ENCODE peak calls at places on chromosome 14, in five cellular contexts. N is NB4, X is IMR-90, V is Karpas-422, P is psoas muscle. R is an unnamed sample.

GRCh38 chr14:76262591-76262990 is 110.9 kb downstream of the GPATCH2L start:
- DNase-seq in N (no peak), V (no peak), P (no peak), X (no peak), R (no peak)

GRCh38 chr14:90274808-90275454 is 18.6 kb downstream of the PSMC1 start:
- DNase-seq in X (peak), N (peak), V (no peak), P (no peak), R (peak)

GRCh38 chr14:53152909-53153701 is at the start of gene DDHD1:
- DNase-seq in X (peak), N (peak), V (peak), P (peak), R (no peak)

GRCh38 chr14:28767851-28768548 is 1.4 kb downstream of the FOXG1 start:
- DNase-seq in V (no peak), P (no peak), N (no peak), X (no peak), R (no peak)

GRCh38 chr14:74647834-74648361 is 35.9 kb upstream of the LTBP2 start:
- DNase-seq in N (no peak), P (no peak), X (no peak), V (no peak), R (no peak)

GRCh38 chr14:38339704-38340103 is 83.8 kb upstream of the CLEC14A start:
- DNase-seq in X (peak), N (no peak), V (no peak), P (no peak), R (peak)

GRCh38 chr14:75452900-75453816 is 25.3 kb downstream of the JDP2 start:
- DNase-seq in X (peak), P (peak), N (peak), V (no peak), R (peak)

GRCh38 chr14:53791116-53791515 is 165.5 kb downstream of the BMP4 start:
- DNase-seq in X (no peak), N (no peak), V (no peak), P (no peak), R (no peak)

GRCh38 chr14:52609445-52610044 is 56.9 kb downstream of the GPR137C start:
- DNase-seq in N (no peak), X (no peak), P (no peak), V (no peak), R (no peak)

GRCh38 chr14:97393244-97393643 is 596.1 kb downstream of the VRK1 start:
- DNase-seq in V (no peak), N (no peak), X (no peak), P (no peak), R (no peak)

GRCh38 chr14:90253826-90254225 is 2.5 kb upstream of the PSMC1 start:
- DNase-seq in V (peak), N (peak), P (no peak), X (no peak), R (no peak)

GRCh38 chr14:72217164-72217563 is 284.9 kb downstream of the RGS6 start:
- DNase-seq in P (no peak), V (no peak), N (no peak), X (no peak), R (no peak)

GRCh38 chr14:41922014-41922413 is 315.3 kb downstream of the LRFN5 start:
- DNase-seq in N (no peak), P (no peak), V (no peak), X (no peak), R (no peak)

GRCh38 chr14:99779751-99780150 is 13.5 kb upstream of the EML1 start:
- DNase-seq in X (peak), P (no peak), N (no peak), V (no peak), R (no peak)

GRCh38 chr14:52332269-52332668 is 18.2 kb downstream of the PTGER2 start:
- DNase-seq in P (no peak), V (no peak), N (no peak), X (peak), R (no peak)

GRCh38 chr14:26032348-26032747 is 565.5 kb downstream of the NOVA1 start:
- DNase-seq in V (no peak), P (no peak), N (no peak), X (no peak), R (no peak)
- H3K4me3 ChIP-seq in V (no peak), P (no peak), N (no peak), X (no peak), R (no peak)

GRCh38 chr14:35285991-35286564 is 6.1 kb upstream of the PSMA6 start:
- DNase-seq in X (no peak), V (no peak), P (no peak), N (peak), R (no peak)
- H3K4me3 ChIP-seq in X (no peak), V (peak), P (no peak), N (peak), R (no peak)

GRCh38 chr14:50822501-50823042 is 8.4 kb downstream of the NIN start:
- DNase-seq in P (peak), N (peak), X (no peak), V (peak), R (no peak)

GRCh38 chr14:50825307-50825706 is 5.7 kb downstream of the NIN start:
- DNase-seq in N (no peak), V (no peak), P (no peak), X (no peak), R (no peak)

GRCh38 chr14:50821471-50822464 is 9.2 kb downstream of the NIN start:
- DNase-seq in X (no peak), P (peak), N (peak), V (peak), R (no peak)

GRCh38 chr14:50823763-50824636 is 7.0 kb downstream of the NIN start:
- DNase-seq in P (no peak), N (peak), X (no peak), V (peak), R (no peak)

GRCh38 chr14:50823051-50823762 is 7.8 kb downstream of the NIN start:
- DNase-seq in X (no peak), P (no peak), N (peak), V (peak), R (no peak)
- H3K4me3 ChIP-seq in X (no peak), P (peak), N (no peak), V (peak), R (no peak)

DNA sequence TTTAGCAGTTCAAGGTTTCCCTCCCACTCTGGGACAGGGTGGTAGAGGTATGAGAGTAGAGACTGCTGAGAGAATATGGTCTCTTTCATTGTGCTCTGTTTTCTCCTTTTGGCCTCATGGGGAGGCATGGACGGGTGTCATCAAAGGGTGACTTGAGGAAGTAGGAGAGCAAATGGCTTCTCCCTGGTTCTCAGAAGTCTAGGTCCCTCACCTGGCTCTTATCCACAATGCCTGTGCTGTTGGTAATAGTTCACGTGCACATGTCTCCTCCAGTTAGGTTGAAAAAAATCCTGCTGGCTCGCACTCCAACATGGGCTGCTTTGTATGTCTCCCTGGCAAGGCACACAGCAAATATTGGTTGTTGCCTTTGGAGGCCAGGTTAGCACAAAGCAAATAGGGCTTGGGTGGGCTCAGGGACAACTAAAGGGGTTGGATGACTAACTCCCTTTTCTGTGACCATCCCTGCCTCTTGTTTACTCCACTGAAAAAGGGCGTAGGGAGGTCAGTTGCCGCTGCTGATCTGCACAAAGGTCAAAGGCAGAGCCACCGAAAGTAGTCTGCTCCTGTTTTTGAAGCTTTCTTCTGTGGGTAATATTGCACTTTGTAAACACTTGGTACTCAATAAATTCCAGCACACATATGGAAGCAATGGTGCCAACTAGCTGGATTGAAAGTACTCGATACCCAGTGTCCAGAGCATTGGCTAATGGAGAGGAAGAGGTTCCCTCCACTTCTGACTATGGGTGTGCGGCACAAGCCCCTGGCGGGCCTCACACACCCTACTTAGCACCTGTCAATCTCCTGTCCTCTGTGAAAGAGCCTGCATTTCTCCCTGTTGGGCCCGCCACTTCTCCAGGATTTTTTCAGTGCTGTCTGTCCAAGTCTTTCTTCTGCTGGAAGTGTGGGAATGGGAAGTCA is 121.8 kb downstream of the SLC38A6 start:
- DNase-seq in X (no peak), P (no peak), N (no peak), V (peak), R (no peak)
- H3K4me3 ChIP-seq in X (no peak), P (no peak), N (no peak), V (peak), R (no peak)

GRCh38 chr14:59427653-59428578 is 37.3 kb downstream of the GPR135 start:
- DNase-seq in N (peak), P (peak), X (no peak), V (no peak), R (peak)
- H3K4me3 ChIP-seq in N (no peak), P (no peak), X (no peak), V (no peak), R (no peak)

GRCh38 chr14:79443602-79444001 is 767.7 kb downstream of the DIO2 start:
- DNase-seq in P (no peak), N (no peak), V (no peak), X (peak), R (no peak)

GRCh38 chr14:79437951-79438350 is 773.4 kb downstream of the DIO2 start:
- DNase-seq in V (no peak), P (no peak), N (no peak), X (no peak), R (no peak)

GRCh38 chr14:79438696-79439342 is 772.5 kb downstream of the DIO2 start:
- DNase-seq in X (no peak), N (no peak), V (no peak), P (no peak), R (no peak)

GRCh38 chr14:79442776-79443175 is 768.5 kb downstream of the DIO2 start:
- DNase-seq in N (no peak), P (no peak), X (no peak), V (no peak), R (no peak)
- H3K4me3 ChIP-seq in N (no peak), P (no peak), X (no peak), V (no peak), R (no peak)

DNA sequence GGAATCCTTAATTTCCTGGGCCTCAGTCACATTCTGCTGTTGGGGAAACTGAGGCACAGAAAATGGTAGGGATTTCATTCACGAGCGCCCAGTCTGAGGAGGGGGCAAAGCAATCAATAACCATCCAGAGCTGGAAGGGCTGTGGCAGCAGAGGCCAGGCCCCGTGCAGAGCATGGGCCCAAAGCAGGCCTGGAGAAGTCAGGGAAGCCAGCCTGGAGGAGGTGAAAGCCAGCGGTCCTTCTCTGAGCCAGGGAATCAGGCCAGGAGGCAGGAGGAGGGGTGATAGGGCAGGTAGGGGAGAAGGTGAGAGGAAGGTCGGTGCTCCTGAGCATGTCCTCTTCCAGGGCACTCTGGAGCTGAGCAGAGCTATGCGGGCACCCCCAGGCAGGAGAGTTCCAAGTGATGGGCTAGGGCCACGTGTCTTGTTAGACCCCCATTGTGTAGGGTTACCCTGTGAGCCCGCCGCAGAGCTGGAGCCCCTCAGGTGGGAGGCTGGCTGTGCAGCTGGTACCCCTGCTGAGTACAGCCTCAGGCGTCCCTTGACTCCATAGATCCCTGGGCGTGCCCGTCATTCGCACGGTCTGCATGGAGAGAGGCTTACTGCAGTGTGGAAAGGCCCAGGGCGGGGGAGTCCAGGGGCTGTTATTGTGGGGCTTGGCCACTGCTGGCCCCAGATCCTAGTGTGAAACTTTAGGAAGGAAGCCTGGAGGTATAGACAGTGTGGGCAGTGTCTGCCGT is 4.8 kb downstream of the TNFAIP2 start:
- DNase-seq in X (no peak), V (no peak), N (no peak), P (peak), R (no peak)
- H3K4me3 ChIP-seq in X (no peak), V (no peak), N (no peak), P (peak), R (no peak)

GRCh38 chr14:60161176-60162107 is 3.8 kb downstream of the DHRS7 start:
- DNase-seq in X (peak), P (peak), V (peak), N (peak), R (peak)
- H3K4me3 ChIP-seq in X (no peak), P (peak), V (no peak), N (no peak), R (no peak)

GRCh38 chr14:105063041-105063440 is 2.2 kb downstream of the GPR132 start:
- DNase-seq in X (no peak), P (peak), V (no peak), N (no peak), R (no peak)
- H3K4me3 ChIP-seq in X (no peak), P (no peak), V (no peak), N (no peak), R (no peak)

DNA sequence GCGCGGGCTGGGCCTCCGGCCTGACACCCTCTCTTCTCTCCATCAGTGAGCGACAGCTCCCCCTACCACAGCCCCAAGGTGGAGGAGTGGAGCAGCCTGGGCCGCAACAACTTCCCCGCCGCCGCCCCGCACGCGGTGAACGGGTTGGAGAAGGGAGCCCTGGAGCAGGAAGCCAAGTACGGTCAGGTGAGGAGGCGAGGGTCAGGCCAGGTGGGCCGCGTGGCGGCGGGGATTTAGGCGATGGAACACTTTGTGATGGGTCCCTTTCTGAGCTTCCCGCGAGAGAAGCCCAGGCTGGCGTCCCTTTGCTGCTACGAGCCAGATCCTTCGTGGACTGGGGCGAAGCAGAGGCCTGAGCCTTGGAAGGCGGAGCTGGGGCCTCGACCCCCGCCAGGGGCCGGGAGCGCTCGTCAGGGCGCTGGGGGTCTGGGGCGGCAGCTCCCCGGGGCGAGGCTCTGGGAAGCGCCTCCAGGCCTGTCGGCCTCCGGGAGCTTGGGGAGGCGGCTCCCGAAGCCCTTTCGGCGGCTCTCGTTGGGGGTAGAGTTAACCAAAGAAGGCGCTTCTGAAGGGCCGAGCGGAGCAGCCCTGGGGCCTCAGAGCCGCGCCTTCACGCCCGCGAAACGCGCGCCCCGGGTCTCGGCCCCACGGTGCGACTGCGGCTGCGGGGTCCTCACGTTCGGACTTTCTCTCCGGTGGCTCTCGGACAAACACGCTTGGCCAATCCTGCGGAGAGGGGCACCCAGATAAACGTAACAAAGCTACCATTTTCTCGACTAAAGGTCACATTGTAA is 5.0 kb downstream of the PAX9 start:
- DNase-seq in V (no peak), P (no peak), X (no peak), N (no peak), R (no peak)
- H3K4me3 ChIP-seq in V (no peak), P (peak), X (no peak), N (no peak), R (no peak)